ENCODE peak calls at places on chromosome 1, in seven cellular contexts. One of them, this sample, is unnamed.

GRCh38 chr1:233183226-233184020 is 112.1 kb downstream of the PCNX2 start:
- DNase-seq in Calu3: no peak
- DNase-seq in choroid plexus epithelial cell: peak; percentile 72
- DNase-seq in stimulated activated naive CD8-positive, alpha-beta T cell treated with anti-CD3 and anti-CD28 coated beads, Interleukin-15, Interleukin-2, amounts not matched to agents 100 U/mL and 50 U/mL, for 24 hours: no peak
- DNase-seq in Right ventricle myocardium superior: no peak
- DNase-seq in D341Med: no peak
- DNase-seq in NCI-H345: no peak
- DNase-seq in this sample: no peak

GRCh38 chr1:1237874-1238701 is 6.1 kb downstream of the B3GALT6 start:
- DNase-seq in Calu3: peak; percentile 89
- DNase-seq in choroid plexus epithelial cell: no peak
- DNase-seq in stimulated activated naive CD8-positive, alpha-beta T cell treated with anti-CD3 and anti-CD28 coated beads, Interleukin-15, Interleukin-2, amounts not matched to agents 100 U/mL and 50 U/mL, for 24 hours: no peak
- DNase-seq in Right ventricle myocardium superior: no peak
- DNase-seq in D341Med: no peak
- DNase-seq in NCI-H345: no peak
- DNase-seq in this sample: no peak

GRCh38 chr1:224182866-224183590 is at the start of gene DEGS1:
- DNase-seq in Calu3: peak; percentile 87
- DNase-seq in choroid plexus epithelial cell: peak; percentile 71
- DNase-seq in stimulated activated naive CD8-positive, alpha-beta T cell treated with anti-CD3 and anti-CD28 coated beads, Interleukin-15, Interleukin-2, amounts not matched to agents 100 U/mL and 50 U/mL, for 24 hours: peak; percentile 84
- DNase-seq in Right ventricle myocardium superior: peak; percentile 90
- DNase-seq in D341Med: peak; percentile 100
- DNase-seq in NCI-H345: peak; percentile 90
- DNase-seq in this sample: peak; percentile 97

GRCh38 chr1:103284270-103284669 is 175.9 kb upstream of the COL11A1 start:
- DNase-seq in Calu3: no peak
- DNase-seq in choroid plexus epithelial cell: peak; percentile 94
- DNase-seq in stimulated activated naive CD8-positive, alpha-beta T cell treated with anti-CD3 and anti-CD28 coated beads, Interleukin-15, Interleukin-2, amounts not matched to agents 100 U/mL and 50 U/mL, for 24 hours: no peak
- DNase-seq in Right ventricle myocardium superior: no peak
- DNase-seq in D341Med: no peak
- DNase-seq in NCI-H345: no peak
- DNase-seq in this sample: no peak

GRCh38 chr1:216740334-216740733 is 17.1 kb upstream of the ESRRG start:
- DNase-seq in Calu3: no peak
- DNase-seq in choroid plexus epithelial cell: no peak
- DNase-seq in stimulated activated naive CD8-positive, alpha-beta T cell treated with anti-CD3 and anti-CD28 coated beads, Interleukin-15, Interleukin-2, amounts not matched to agents 100 U/mL and 50 U/mL, for 24 hours: no peak
- DNase-seq in Right ventricle myocardium superior: no peak
- DNase-seq in D341Med: no peak
- DNase-seq in NCI-H345: no peak
- DNase-seq in this sample: no peak

GRCh38 chr1:85818371-85818770 is 110.1 kb upstream of the ZNHIT6 start:
- DNase-seq in Calu3: no peak
- DNase-seq in choroid plexus epithelial cell: peak; percentile 18
- DNase-seq in stimulated activated naive CD8-positive, alpha-beta T cell treated with anti-CD3 and anti-CD28 coated beads, Interleukin-15, Interleukin-2, amounts not matched to agents 100 U/mL and 50 U/mL, for 24 hours: no peak
- DNase-seq in Right ventricle myocardium superior: no peak
- DNase-seq in D341Med: no peak
- DNase-seq in NCI-H345: no peak
- DNase-seq in this sample: no peak

GRCh38 chr1:229557913-229558414 is 543 bp downstream of the ABCB10 start:
- DNase-seq in Calu3: peak; percentile 66
- DNase-seq in choroid plexus epithelial cell: peak; percentile 20
- DNase-seq in stimulated activated naive CD8-positive, alpha-beta T cell treated with anti-CD3 and anti-CD28 coated beads, Interleukin-15, Interleukin-2, amounts not matched to agents 100 U/mL and 50 U/mL, for 24 hours: peak; percentile 60
- DNase-seq in Right ventricle myocardium superior: peak; percentile 63
- DNase-seq in D341Med: peak; percentile 85
- DNase-seq in NCI-H345: peak; percentile 31
- DNase-seq in this sample: peak; percentile 61

GRCh38 chr1:17365271-17365670 is 6.7 kb upstream of the PADI6 start:
- DNase-seq in Calu3: no peak
- DNase-seq in choroid plexus epithelial cell: no peak
- DNase-seq in stimulated activated naive CD8-positive, alpha-beta T cell treated with anti-CD3 and anti-CD28 coated beads, Interleukin-15, Interleukin-2, amounts not matched to agents 100 U/mL and 50 U/mL, for 24 hours: no peak
- DNase-seq in Right ventricle myocardium superior: no peak
- DNase-seq in D341Med: no peak
- DNase-seq in NCI-H345: no peak
- DNase-seq in this sample: no peak

GRCh38 chr1:207241164-207241934 is 80.1 kb upstream of the CD55 start:
- DNase-seq in Calu3: peak; percentile 38
- DNase-seq in choroid plexus epithelial cell: peak; percentile 18
- DNase-seq in stimulated activated naive CD8-positive, alpha-beta T cell treated with anti-CD3 and anti-CD28 coated beads, Interleukin-15, Interleukin-2, amounts not matched to agents 100 U/mL and 50 U/mL, for 24 hours: no peak
- DNase-seq in Right ventricle myocardium superior: no peak
- DNase-seq in D341Med: no peak
- DNase-seq in NCI-H345: no peak
- DNase-seq in this sample: no peak

GRCh38 chr1:164841723-164842465 is 282.9 kb downstream of the PBX1 start:
- DNase-seq in Calu3: no peak
- DNase-seq in choroid plexus epithelial cell: no peak
- DNase-seq in stimulated activated naive CD8-positive, alpha-beta T cell treated with anti-CD3 and anti-CD28 coated beads, Interleukin-15, Interleukin-2, amounts not matched to agents 100 U/mL and 50 U/mL, for 24 hours: no peak
- DNase-seq in Right ventricle myocardium superior: no peak
- DNase-seq in D341Med: no peak
- DNase-seq in NCI-H345: no peak
- DNase-seq in this sample: no peak

GRCh38 chr1:156860113-156860638 is 489 bp upstream of the NTRK1 start:
- DNase-seq in Calu3: peak; percentile 63
- DNase-seq in choroid plexus epithelial cell: peak; percentile 47
- DNase-seq in stimulated activated naive CD8-positive, alpha-beta T cell treated with anti-CD3 and anti-CD28 coated beads, Interleukin-15, Interleukin-2, amounts not matched to agents 100 U/mL and 50 U/mL, for 24 hours: peak; percentile 76
- DNase-seq in Right ventricle myocardium superior: no peak
- DNase-seq in D341Med: peak; percentile 80
- DNase-seq in NCI-H345: peak; percentile 34
- DNase-seq in this sample: peak; percentile 87

GRCh38 chr1:83055391-83056170 is 943.4 kb downstream of the TTLL7 start:
- DNase-seq in Calu3: peak; percentile 65
- DNase-seq in choroid plexus epithelial cell: no peak
- DNase-seq in stimulated activated naive CD8-positive, alpha-beta T cell treated with anti-CD3 and anti-CD28 coated beads, Interleukin-15, Interleukin-2, amounts not matched to agents 100 U/mL and 50 U/mL, for 24 hours: no peak
- DNase-seq in Right ventricle myocardium superior: no peak
- DNase-seq in D341Med: no peak
- DNase-seq in NCI-H345: no peak
- DNase-seq in this sample: peak; percentile 13

GRCh38 chr1:172533511-172534116 is 664 bp downstream of the SUCO start:
- DNase-seq in Calu3: no peak
- DNase-seq in choroid plexus epithelial cell: peak; percentile 42
- DNase-seq in stimulated activated naive CD8-positive, alpha-beta T cell treated with anti-CD3 and anti-CD28 coated beads, Interleukin-15, Interleukin-2, amounts not matched to agents 100 U/mL and 50 U/mL, for 24 hours: peak; percentile 48
- DNase-seq in Right ventricle myocardium superior: no peak
- DNase-seq in D341Med: no peak
- DNase-seq in NCI-H345: peak; percentile 48
- DNase-seq in this sample: peak; percentile 74

GRCh38 chr1:31708324-31708723 is 4.5 kb upstream of the COL16A1 start:
- DNase-seq in Calu3: no peak
- DNase-seq in choroid plexus epithelial cell: peak; percentile 81
- DNase-seq in stimulated activated naive CD8-positive, alpha-beta T cell treated with anti-CD3 and anti-CD28 coated beads, Interleukin-15, Interleukin-2, amounts not matched to agents 100 U/mL and 50 U/mL, for 24 hours: no peak
- DNase-seq in Right ventricle myocardium superior: no peak
- DNase-seq in D341Med: no peak
- DNase-seq in NCI-H345: peak; percentile 31
- DNase-seq in this sample: no peak

GRCh38 chr1:93061895-93062792 is 16.9 kb upstream of the MTF2 start:
- DNase-seq in Calu3: peak; percentile 47
- DNase-seq in choroid plexus epithelial cell: peak; percentile 73
- DNase-seq in stimulated activated naive CD8-positive, alpha-beta T cell treated with anti-CD3 and anti-CD28 coated beads, Interleukin-15, Interleukin-2, amounts not matched to agents 100 U/mL and 50 U/mL, for 24 hours: peak; percentile 27
- DNase-seq in Right ventricle myocardium superior: no peak
- DNase-seq in D341Med: peak; percentile 65
- DNase-seq in NCI-H345: peak; percentile 48
- DNase-seq in this sample: peak; percentile 85

This sample was measured in NCI-H82.